ENCODE peak calls at places on chromosomes 5 and 9, in five cellular contexts. O is aorta; B is endodermal cell; P is pancreas; X is CD8-positive, alpha-beta memory T cell. V is an unnamed sample. For H3K4me1 and H3K9me3, the result is how much of the 10 kb centered on the place peaks cover.

GRCh38 chr9:36486933-36487481 is 85.7 kb upstream of the MELK start:
- DNase-seq in B (peak), O (peak), X (peak), P (peak), V (peak)

GRCh38 chr9:111161015-111161415 is 122.7 kb upstream of the LPAR1 start:
- DNase-seq in B (no peak), P (no peak), X (no peak), O (no peak), V (no peak)

GRCh38 chr9:83538172-83538889 is at the start of gene FRMD3:
- DNase-seq in B (peak), X (no peak), O (peak), P (peak), V (peak)

GRCh38 chr5:173324115-173325001 is 3.9 kb downstream of the STC2 start:
- DNase-seq in P (peak), B (peak), X (no peak), O (peak), V (peak)

GRCh38 chr5:82549263-82549662 is 271.1 kb upstream of the RPS23 start:
- DNase-seq in X (no peak), B (no peak), O (no peak), P (no peak), V (no peak)

GRCh38 chr5:112685929-112686328 is 51.8 kb upstream of the APC start:
- DNase-seq in B (no peak), P (no peak), X (no peak), O (no peak), V (no peak)

GRCh38 chr5:126351138-126351537 is 72.1 kb upstream of the GRAMD2B start:
- DNase-seq in X (no peak), P (no peak), B (no peak), O (no peak), V (no peak)

GRCh38 chr5:157323107-157323706 is 57.3 kb downstream of the CYFIP2 start:
- DNase-seq in X (no peak), B (peak), P (no peak), O (no peak), V (no peak)

GRCh38 chr9:99040254-99040653 is 64.7 kb upstream of the TGFBR1 start:
- DNase-seq in O (no peak), P (no peak), X (no peak), B (no peak), V (no peak)

GRCh38 chr5:59142927-59143326 is 560.1 kb downstream of the RAB3C start:
- DNase-seq in B (no peak), P (no peak), X (no peak), O (no peak), V (no peak)

GRCh38 chr5:151063136-151063544 is 17.7 kb downstream of the TNIP1 start:
- DNase-seq in P (no peak), B (no peak), X (no peak), O (no peak), V (no peak)

GRCh38 chr5:88925692-88926490 is 42.9 kb upstream of the MEF2C start:
- DNase-seq in B (no peak), X (no peak), P (no peak), O (no peak), V (no peak)

GRCh38 chr9:15081021-15081753 is 171.0 kb upstream of the FREM1 start:
- DNase-seq in O (no peak), X (no peak), P (no peak), B (no peak), V (no peak)

GRCh38 chr5:1519631-1520141 is 4.1 kb downstream of the LPCAT1 start:
- DNase-seq in O (peak), B (peak), X (no peak), P (no peak), V (no peak)

GRCh38 chr5:155839251-155840037 is 487.5 kb upstream of the SGCD start:
- DNase-seq in X (no peak), B (peak), P (no peak), O (no peak), V (no peak)

GRCh38 chr5:135391123-135391868 is 7.7 kb downstream of the MACROH2A1 start:
- DNase-seq in B (no peak), X (no peak), O (no peak), P (no peak), V (no peak)

GRCh38 chr5:135387629-135387960 is 11.4 kb downstream of the MACROH2A1 start:
- DNase-seq in P (no peak), O (no peak), B (no peak), X (no peak), V (no peak)

GRCh38 chr5:135386096-135386495 is 12.9 kb downstream of the MACROH2A1 start:
- DNase-seq in P (no peak), B (no peak), X (no peak), O (no peak), V (no peak)

GRCh38 chr5:135386886-135387628 is 12.0 kb downstream of the MACROH2A1 start:
- DNase-seq in B (no peak), O (no peak), P (no peak), X (no peak), V (no peak)

GRCh38 chr5:135388860-135389435 is 10.1 kb downstream of the MACROH2A1 start:
- DNase-seq in B (no peak), O (no peak), P (no peak), X (no peak), V (no peak)
- H3K4me1 ChIP-seq in B (under half), O (under half), P (under half), X (under half), V (under half)

DNA sequence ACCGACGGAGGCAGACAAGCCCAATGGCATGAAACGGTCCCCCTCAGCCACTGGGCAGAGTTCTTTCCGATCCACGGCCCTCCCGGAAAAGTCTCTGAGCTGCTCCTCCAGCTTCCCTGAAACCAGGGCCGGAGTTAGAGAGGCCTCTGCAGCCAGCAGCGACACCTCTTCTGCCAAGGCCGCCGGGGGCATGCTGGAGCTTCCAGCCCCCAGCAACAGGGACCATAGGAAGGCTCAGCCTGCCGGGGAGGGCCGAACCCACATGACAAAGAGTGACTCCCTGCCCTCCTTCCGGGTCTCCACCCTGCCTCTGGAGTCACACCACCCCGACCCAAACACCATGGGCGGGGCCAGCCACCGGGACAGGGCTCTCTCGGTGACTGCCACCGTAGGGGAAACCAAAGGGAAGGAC is 30.1 kb downstream of the CD180 start:
- DNase-seq in O (peak), P (peak), B (no peak), X (peak), V (no peak)
- H3K9me3 ChIP-seq in O (under half), P (under half), B (under half), X (under half), V (under half)

GRCh38 chr9:69758981-69759477 is 782 bp downstream of the PTAR1 start:
- DNase-seq in P (no peak), B (no peak), X (no peak), O (no peak), V (no peak)

GRCh38 chr9:69753830-69754229 is 6.0 kb downstream of the PTAR1 start:
- DNase-seq in B (no peak), O (no peak), P (no peak), X (no peak), V (no peak)

GRCh38 chr9:69759478-69760277 is at the start of gene PTAR1:
- DNase-seq in B (peak), P (peak), X (peak), O (peak), V (peak)

GRCh38 chr9:69758001-69758730 is 1.6 kb downstream of the PTAR1 start:
- DNase-seq in B (no peak), P (no peak), O (no peak), X (no peak), V (no peak)

DNA sequence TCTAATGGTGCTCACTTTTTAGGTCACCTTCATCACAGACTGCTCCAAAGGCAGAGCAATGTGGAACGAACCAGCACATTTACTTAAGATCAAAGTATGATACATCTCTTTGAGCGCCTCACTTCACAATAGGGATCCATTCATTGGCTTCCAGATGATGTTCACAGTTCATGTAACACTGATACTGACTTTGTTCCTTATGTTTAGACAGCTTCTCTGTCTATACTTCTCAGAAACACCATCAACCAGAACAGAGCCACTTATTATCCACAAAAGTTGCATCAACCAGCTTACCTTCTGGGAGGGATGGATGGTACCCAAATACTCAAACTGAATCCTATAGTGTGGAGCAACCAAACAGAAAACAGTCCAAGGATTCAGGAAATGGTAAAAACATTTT is 4.6 kb downstream of the PTAR1 start:
- DNase-seq in X (no peak), O (no peak), B (no peak), P (no peak), V (no peak)
- H3K4me1 ChIP-seq in X (under half), O (under half), B (under half), P (under half), V (under half)

DNA sequence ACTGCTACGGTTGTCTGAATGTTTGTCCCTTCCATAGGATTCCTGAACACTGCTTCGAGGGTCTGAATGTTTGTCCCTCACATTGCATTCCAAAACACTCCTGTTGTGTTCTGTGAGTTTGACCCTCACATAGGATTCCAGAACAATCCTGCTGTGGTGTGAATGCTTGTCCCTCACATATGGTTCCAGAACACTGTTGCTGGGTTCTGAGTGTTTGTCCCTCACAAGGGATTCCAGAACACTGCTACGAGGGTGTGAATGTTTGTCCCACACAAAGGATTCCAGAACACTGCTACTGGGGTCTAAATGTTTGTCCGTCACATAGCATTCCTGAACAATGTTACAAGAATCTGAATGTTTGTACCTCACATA is 201.2 kb downstream of the FOXD4L6 start:
- DNase-seq in O (no peak), X (no peak), B (peak), P (no peak), V (no peak)
- H3K9me3 ChIP-seq in O (under half), X (under half), B (half or more), P (under half), V (under half)

DNA sequence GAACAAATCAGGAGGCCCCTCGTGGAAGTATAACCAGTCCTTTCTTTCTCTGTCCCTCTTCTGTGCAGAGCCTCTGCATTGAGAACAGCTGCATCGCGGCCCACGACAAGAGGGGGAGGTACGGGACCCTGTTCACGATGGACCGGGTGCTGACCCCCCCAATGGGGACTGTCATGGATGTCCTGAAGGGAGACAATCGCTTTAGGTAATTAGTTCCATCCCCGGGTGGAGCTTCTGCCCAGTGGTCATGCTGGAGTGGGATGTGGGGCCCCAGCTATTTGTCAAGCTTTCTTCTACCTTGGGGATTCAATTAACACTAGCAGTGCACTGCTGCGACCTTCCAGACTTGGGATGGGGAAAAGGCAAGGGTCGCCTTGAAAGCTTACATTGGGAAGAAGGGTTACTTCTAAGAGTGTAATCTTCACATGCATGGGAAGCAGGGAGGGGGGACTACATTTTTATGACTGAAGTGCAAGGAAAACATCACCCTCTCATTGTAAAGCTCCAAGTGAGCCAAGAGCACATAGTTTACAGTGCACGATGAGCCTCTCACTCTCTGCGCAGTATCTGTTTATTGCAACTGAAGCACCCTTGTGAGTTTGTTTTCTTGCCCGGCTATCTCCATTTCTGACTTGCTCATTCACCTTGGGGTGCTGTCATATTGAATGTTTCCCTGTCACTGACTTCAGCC is 27.0 kb downstream of the TGFBI start:
- DNase-seq in P (no peak), B (no peak), O (peak), X (no peak), V (no peak)
- H3K4me1 ChIP-seq in P (under half), B (under half), O (under half), X (under half), V (under half)

GRCh38 chr9:2313512-2313911 is 298.4 kb downstream of the SMARCA2 start:
- DNase-seq in O (no peak), B (no peak), X (no peak), P (no peak), V (no peak)
- H3K9me3 ChIP-seq in O (under half), B (half or more), X (under half), P (under half), V (under half)

DNA sequence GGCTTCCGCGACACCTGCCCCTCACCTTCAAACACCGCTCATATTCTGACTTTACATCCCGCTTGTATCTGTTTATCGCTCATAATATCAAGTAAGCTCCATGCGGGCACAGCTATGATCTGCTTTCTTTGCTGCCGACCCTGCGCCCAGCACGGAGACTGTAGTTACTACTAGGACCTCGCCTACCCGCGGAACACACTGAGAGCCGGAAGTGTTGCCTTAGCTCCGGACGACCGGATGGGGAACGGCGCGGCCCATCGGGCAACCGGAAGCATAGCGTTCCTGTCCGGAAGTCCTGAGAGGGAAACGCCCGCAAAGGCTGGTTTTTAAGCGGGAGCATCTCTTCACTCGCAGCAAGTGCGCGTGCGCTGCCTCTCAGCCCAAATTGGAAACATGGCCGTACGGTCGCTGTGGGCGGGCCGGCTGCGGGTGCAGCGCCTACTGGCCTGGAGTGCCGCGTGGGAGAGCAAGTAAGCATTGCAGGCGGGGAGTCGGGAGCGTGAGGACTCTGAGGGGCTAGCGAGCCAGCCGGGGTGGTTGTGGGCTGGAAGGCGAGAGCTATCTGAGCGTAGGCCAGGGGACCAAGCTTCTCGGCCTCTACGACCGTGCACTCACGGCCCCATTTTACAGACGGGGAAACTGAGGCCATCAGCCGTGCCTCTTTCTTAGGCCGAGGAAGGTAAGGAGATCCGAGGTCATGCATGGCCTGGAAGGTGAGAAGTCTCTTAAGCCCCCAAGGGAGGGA is at the start of gene GRPEL2:
- DNase-seq in O (peak), X (peak), B (peak), P (peak), V (peak)
- H3K4me1 ChIP-seq in O (under half), X (half or more), B (under half), P (under half), V (under half)

GRCh38 chr5:40452874-40453624 is 226.7 kb upstream of the PTGER4 start:
- DNase-seq in B (no peak), O (no peak), P (no peak), X (no peak), V (no peak)
- H3K9me3 ChIP-seq in B (under half), O (under half), P (under half), X (under half), V (under half)

DNA sequence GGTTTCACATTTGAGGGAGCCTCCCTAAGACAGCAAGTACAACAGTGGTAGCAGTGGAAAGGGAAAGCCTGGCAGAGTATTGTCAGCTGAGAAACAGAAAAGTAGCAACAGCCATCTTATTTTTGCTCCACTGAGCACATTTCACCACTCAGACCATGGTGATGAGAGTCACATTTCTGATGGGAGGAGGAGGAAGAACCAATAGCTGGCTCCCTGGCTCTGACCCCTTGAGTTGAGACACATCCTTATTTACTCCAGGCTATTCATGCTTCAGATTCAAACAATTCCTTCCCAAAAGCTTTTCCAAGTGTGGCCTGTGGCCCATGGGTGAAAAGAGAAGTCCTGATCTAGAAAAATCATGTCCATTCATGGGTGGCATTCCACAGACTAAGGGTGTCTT is 236.3 kb downstream of the ARHGAP26 start:
- DNase-seq in X (no peak), O (no peak), P (no peak), B (no peak), V (no peak)
- H3K4me1 ChIP-seq in X (half or more), O (under half), P (under half), B (under half), V (under half)

V was measured in MM.1S.